ENCODE peak calls at places on chromosome 16, in eight cellular contexts. M, G, W, A, L, C, O and Y are unnamed samples.

GRCh38 chr16:28938721-28939120 is 7.0 kb downstream of the CD19 start:
- DNase-seq in A (no peak), W (no peak), L (no peak), M (no peak), C (no peak), O (no peak), G (no peak), Y (no peak)

GRCh38 chr16:58047557-58048348 is 22.2 kb downstream of the MMP15 start:
- DNase-seq in C (no peak), L (no peak), A (no peak), M (no peak), O (no peak), W (no peak), G (no peak), Y (no peak)

GRCh38 chr16:68991075-68991474 is 114.4 kb upstream of the HAS3 start:
- DNase-seq in M (no peak), O (no peak), G (no peak), C (no peak), W (no peak), A (no peak), L (no peak), Y (no peak)

GRCh38 chr16:49101997-49102396 is 179.6 kb downstream of the CBLN1 start:
- DNase-seq in G (no peak), A (no peak), L (no peak), W (no peak), O (no peak), C (no peak), M (no peak), Y (no peak)

GRCh38 chr16:88649924-88650748 is 717 bp downstream of the CYBA start:
- DNase-seq in L (no peak), M (no peak), A (peak; percentile 26), W (peak; percentile 68), C (peak; percentile 47), G (no peak), O (peak; percentile 24), Y (no peak)

GRCh38 chr16:29808219-29808900 is 2.0 kb downstream of the MAZ start:
- DNase-seq in C (no peak), O (no peak), L (no peak), M (no peak), A (no peak), G (no peak), W (peak; percentile 21), Y (no peak)

GRCh38 chr16:46929378-46930332 is 43.8 kb downstream of the DNAJA2 start:
- DNase-seq in L (peak; percentile 58), W (peak; percentile 77), O (peak; percentile 38), M (no peak), G (peak; percentile 29), C (peak; percentile 56), A (peak; percentile 69), Y (peak; percentile 81)

GRCh38 chr16:49749816-49750215 is 106.1 kb downstream of the ZNF423 start:
- DNase-seq in G (no peak), W (no peak), M (no peak), A (no peak), C (no peak), L (no peak), O (no peak), Y (no peak)

DNA sequence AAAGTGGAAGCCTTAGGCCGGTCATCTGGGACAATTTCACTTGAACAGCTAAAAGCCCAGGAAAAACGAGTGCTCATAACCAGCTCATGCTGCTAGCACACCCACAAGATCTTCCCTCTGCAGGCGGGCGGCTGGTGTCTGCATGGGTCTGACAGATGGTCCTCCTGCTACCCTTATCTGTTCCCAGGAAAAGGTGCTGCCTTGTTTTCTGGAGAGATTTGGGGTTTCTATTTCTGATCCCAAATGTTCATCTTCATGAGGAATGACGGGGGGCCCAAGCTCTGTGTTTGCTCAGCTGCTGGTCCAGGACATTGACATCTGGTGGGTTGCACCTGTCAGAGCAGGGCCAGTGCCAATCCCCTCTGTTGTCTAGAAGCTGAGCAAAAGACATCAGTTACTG is 103.8 kb downstream of the SOCS1 start:
- DNase-seq in M (no peak), A (no peak), O (no peak), L (no peak), W (no peak), G (no peak), C (no peak), Y (no peak)
- TF ChIP-seq CTCF in M (no peak), A (no peak), O (no peak), L (no peak), W (no peak), G (no peak), C (no peak), Y (no peak)

GRCh38 chr16:12059216-12059769 is 82.8 kb downstream of the SNX29 start:
- DNase-seq in M (no peak), C (peak; percentile 28), W (no peak), G (no peak), L (peak; percentile 26), O (peak; percentile 24), A (no peak), Y (no peak)

GRCh38 chr16:12054396-12054795 is 77.9 kb downstream of the SNX29 start:
- DNase-seq in G (no peak), C (no peak), W (no peak), L (no peak), M (no peak), A (no peak), O (no peak), Y (no peak)

GRCh38 chr16:12054868-12055267 is 78.3 kb downstream of the SNX29 start:
- DNase-seq in A (no peak), L (no peak), O (no peak), C (no peak), G (no peak), M (no peak), W (no peak), Y (no peak)

GRCh38 chr16:12060751-12061150 is 84.2 kb downstream of the SNX29 start:
- DNase-seq in O (no peak), M (peak; percentile 72), A (no peak), G (no peak), W (no peak), L (no peak), C (no peak), Y (no peak)

GRCh38 chr16:12057276-12057675 is 80.7 kb downstream of the SNX29 start:
- DNase-seq in W (no peak), L (no peak), C (no peak), G (no peak), O (peak; percentile 94), A (no peak), M (no peak), Y (no peak)
- TF ChIP-seq CTCF in W (no peak), L (no peak), C (no peak), G (no peak), O (peak; percentile 58), A (no peak), M (no peak), Y (no peak)

DNA sequence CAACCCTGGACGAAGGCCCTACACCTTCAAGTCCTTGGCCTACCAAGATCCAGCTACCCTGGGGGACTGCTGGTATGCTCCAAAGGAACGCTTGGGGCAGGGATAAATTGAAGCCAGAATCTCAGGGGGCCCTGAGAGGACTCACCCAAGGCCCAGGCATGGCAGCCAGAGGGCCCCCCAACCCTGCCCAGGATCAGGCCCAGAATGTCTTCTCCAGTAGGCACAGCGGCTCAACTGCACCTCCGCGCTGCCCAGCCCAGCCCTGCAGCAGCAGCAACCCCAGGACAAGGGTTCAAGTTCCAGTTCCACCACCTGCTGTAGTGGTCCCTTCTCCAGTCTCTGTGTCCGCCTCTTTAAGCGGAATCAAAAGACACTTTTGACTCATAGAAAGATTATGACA is 2.2 kb downstream of the TFAP4 start:
- DNase-seq in O (no peak), A (no peak), W (no peak), G (no peak), M (no peak), L (no peak), C (no peak), Y (no peak)
- TF ChIP-seq CTCF in O (no peak), A (no peak), W (no peak), G (peak; percentile 1), M (no peak), L (no peak), C (no peak), Y (no peak)

GRCh38 chr16:66480265-66481080 is 53.4 kb downstream of the BEAN1 start:
- DNase-seq in C (no peak), A (no peak), O (no peak), W (no peak), L (peak; percentile 23), G (no peak), M (no peak), Y (no peak)

GRCh38 chr16:66477028-66477515 is 50.0 kb downstream of the BEAN1 start:
- DNase-seq in A (no peak), W (no peak), L (no peak), O (no peak), C (no peak), M (no peak), G (no peak), Y (no peak)

GRCh38 chr16:66479661-66480264 is 52.7 kb downstream of the BEAN1 start:
- DNase-seq in A (no peak), M (no peak), W (no peak), C (no peak), O (no peak), L (no peak), G (no peak), Y (no peak)

GRCh38 chr16:66481081-66481942 is 54.2 kb downstream of the BEAN1 start:
- DNase-seq in W (no peak), O (no peak), C (no peak), M (no peak), L (no peak), G (no peak), A (no peak), Y (no peak)

GRCh38 chr16:66478733-66479511 is 51.8 kb downstream of the BEAN1 start:
- DNase-seq in L (peak; percentile 86), O (peak; percentile 54), G (peak; percentile 27), M (no peak), W (peak; percentile 57), A (peak; percentile 85), C (peak; percentile 73), Y (peak; percentile 59)
- TF ChIP-seq CTCF in L (peak; percentile 76), O (peak; percentile 95), G (peak; percentile 92), M (peak; percentile 78), W (peak; percentile 48), A (peak; percentile 91), C (peak; percentile 83), Y (peak; percentile 62)